ENCODE peak calls at places on chromosomes 1 and 21, in eight cellular contexts. One of them, this sample, is unnamed.

GRCh38 chr1:69263982-69264381 is 303.7 kb upstream of the LRRC7 start:
- DNase-seq in ovary: no peak
- DNase-seq in IMR-90: no peak
- DNase-seq in Caki2: no peak
- DNase-seq in T follicular helper cell: no peak
- DNase-seq in progenitor cell of endocrine pancreas: no peak
- DNase-seq in ELR: no peak
- DNase-seq in glomerular endothelial cell: no peak
- DNase-seq in this sample: no peak

GRCh38 chr1:171730052-171730451 is 11.8 kb downstream of the VAMP4 start:
- DNase-seq in ovary: no peak
- DNase-seq in IMR-90: no peak
- DNase-seq in Caki2: no peak
- DNase-seq in T follicular helper cell: no peak
- DNase-seq in progenitor cell of endocrine pancreas: no peak
- DNase-seq in ELR: no peak
- DNase-seq in glomerular endothelial cell: no peak
- DNase-seq in this sample: no peak

GRCh38 chr1:64173300-64173940 is 30.0 kb upstream of the UBE2U start:
- DNase-seq in ovary: peak; percentile 34
- DNase-seq in IMR-90: no peak
- DNase-seq in Caki2: no peak
- DNase-seq in T follicular helper cell: no peak
- DNase-seq in progenitor cell of endocrine pancreas: no peak
- DNase-seq in ELR: peak; percentile 13
- DNase-seq in glomerular endothelial cell: no peak
- DNase-seq in this sample: no peak

GRCh38 chr1:236979149-236979890 is 24.9 kb downstream of the MT1HL1 start:
- DNase-seq in ovary: no peak
- DNase-seq in IMR-90: no peak
- DNase-seq in Caki2: no peak
- DNase-seq in T follicular helper cell: no peak
- DNase-seq in progenitor cell of endocrine pancreas: no peak
- DNase-seq in ELR: no peak
- DNase-seq in glomerular endothelial cell: no peak
- DNase-seq in this sample: no peak

GRCh38 chr21:36249576-36250422 is 70.2 kb upstream of the MORC3 start:
- DNase-seq in ovary: no peak
- DNase-seq in IMR-90: no peak
- DNase-seq in Caki2: no peak
- DNase-seq in T follicular helper cell: no peak
- DNase-seq in progenitor cell of endocrine pancreas: no peak
- DNase-seq in ELR: no peak
- DNase-seq in glomerular endothelial cell: no peak
- DNase-seq in this sample: no peak

GRCh38 chr1:190067592-190067991 is 410.1 kb downstream of the BRINP3 start:
- DNase-seq in ovary: no peak
- DNase-seq in IMR-90: peak; percentile 89
- DNase-seq in Caki2: peak; percentile 43
- DNase-seq in T follicular helper cell: no peak
- DNase-seq in progenitor cell of endocrine pancreas: no peak
- DNase-seq in ELR: peak; percentile 88
- DNase-seq in glomerular endothelial cell: no peak
- DNase-seq in this sample: no peak

GRCh38 chr1:245039196-245039595 is 115.6 kb upstream of the KIF26B start:
- DNase-seq in ovary: no peak
- DNase-seq in IMR-90: no peak
- DNase-seq in Caki2: no peak
- DNase-seq in T follicular helper cell: no peak
- DNase-seq in progenitor cell of endocrine pancreas: no peak
- DNase-seq in ELR: no peak
- DNase-seq in glomerular endothelial cell: no peak
- DNase-seq in this sample: no peak

GRCh38 chr1:196306421-196306820 is 301.8 kb downstream of the KCNT2 start:
- DNase-seq in ovary: no peak
- DNase-seq in IMR-90: no peak
- DNase-seq in Caki2: no peak
- DNase-seq in T follicular helper cell: no peak
- DNase-seq in progenitor cell of endocrine pancreas: no peak
- DNase-seq in ELR: no peak
- DNase-seq in glomerular endothelial cell: no peak
- DNase-seq in this sample: no peak

GRCh38 chr1:164689672-164690655 is 131.0 kb downstream of the PBX1 start:
- DNase-seq in ovary: no peak
- DNase-seq in IMR-90: no peak
- DNase-seq in Caki2: no peak
- DNase-seq in T follicular helper cell: no peak
- DNase-seq in progenitor cell of endocrine pancreas: no peak
- DNase-seq in ELR: no peak
- DNase-seq in glomerular endothelial cell: no peak
- DNase-seq in this sample: no peak

GRCh38 chr1:234607091-234608025 is 2.6 kb downstream of the IRF2BP2 start:
- DNase-seq in ovary: no peak
- DNase-seq in IMR-90: no peak
- DNase-seq in Caki2: peak; percentile 63
- DNase-seq in T follicular helper cell: no peak
- DNase-seq in progenitor cell of endocrine pancreas: no peak
- DNase-seq in ELR: peak; percentile 68
- DNase-seq in glomerular endothelial cell: no peak
- DNase-seq in this sample: no peak